ENCODE peak calls at places on chromosome 21, in five cellular contexts. A is H1, N is neuronal stem cell, Z is mesenchymal stem cell, P is trophoblast cell. R is an unnamed sample.
A peak's percentile ranks its signal among the peaks of the same experiment; 100 is the strongest.

GRCh38 chr21:42560517-42561179 is 47.0 kb downstream of the SLC37A1 start:
- DNase-seq in A (no peak), N (no peak), Z (no peak), P (no peak), R (no peak)

GRCh38 chr21:35257413-35257812 is 208.3 kb upstream of the RUNX1 start:
- DNase-seq in A (no peak), N (no peak), Z (peak; percentile 90), P (no peak), R (no peak)

GRCh38 chr21:41477641-41478318 is 30.2 kb downstream of the TMPRSS2 start:
- DNase-seq in A (peak; percentile 62), N (peak; percentile 31), Z (no peak), P (peak; percentile 80), R (peak; percentile 73)

GRCh38 chr21:19603011-19603593 is 1199.5 kb upstream of the TMPRSS15 start:
- DNase-seq in A (no peak), N (no peak), Z (peak; percentile 1), P (no peak), R (no peak)

GRCh38 chr21:18951291-18952038 is 547.9 kb upstream of the TMPRSS15 start:
- DNase-seq in A (peak; percentile 9), N (peak; percentile 51), Z (peak; percentile 15), P (no peak), R (peak; percentile 62)

GRCh38 chr21:38289697-38290096 is 32.9 kb downstream of the KCNJ15 start:
- DNase-seq in A (no peak), N (no peak), Z (peak; percentile 99), P (peak; percentile 89), R (no peak)

GRCh38 chr21:34639882-34640788 is 25.2 kb upstream of the RCAN1 start:
- DNase-seq in A (no peak), N (no peak), Z (peak; percentile 35), P (no peak), R (no peak)

GRCh38 chr21:41682719-41683179 is 84.1 kb downstream of the RIPK4 start:
- DNase-seq in A (no peak), N (no peak), Z (no peak), P (no peak), R (no peak)

GRCh38 chr21:39386194-39386593 is 37.3 kb upstream of the HMGN1 start:
- DNase-seq in A (no peak), N (no peak), Z (no peak), P (no peak), R (peak; percentile 38)

GRCh38 chr21:46366966-46367365 is 43.0 kb downstream of the PCNT start:
- DNase-seq in A (no peak), N (no peak), Z (no peak), P (no peak), R (no peak)

GRCh38 chr21:41171210-41171609 is 3.2 kb downstream of the BACE2 start:
- DNase-seq in A (no peak), N (no peak), Z (no peak), P (no peak), R (no peak)

GRCh38 chr21:19507682-19508260 is 1104.2 kb upstream of the TMPRSS15 start:
- DNase-seq in A (no peak), N (no peak), Z (peak; percentile 12), P (no peak), R (no peak)

GRCh38 chr21:37564341-37564923 is 197.9 kb downstream of the DYRK1A start:
- DNase-seq in A (no peak), N (peak; percentile 15), Z (peak; percentile 100), P (peak; percentile 97), R (peak; percentile 64)

GRCh38 chr21:38494688-38495087 is 3.6 kb downstream of the ERG start:
- DNase-seq in A (no peak), N (no peak), Z (peak; percentile 35), P (no peak), R (no peak)

GRCh38 chr21:46159841-46160562 is 4.6 kb upstream of the FTCD start:
- DNase-seq in A (no peak), N (no peak), Z (no peak), P (no peak), R (peak; percentile 20)

GRCh38 chr21:34890724-34891609 is 158.1 kb downstream of the RUNX1 start:
- DNase-seq in A (no peak), N (peak; percentile 42), Z (peak; percentile 73), P (peak; percentile 73), R (peak; percentile 46)

GRCh38 chr21:38768385-38769071 is 37.2 kb upstream of the ETS2 start:
- DNase-seq in A (no peak), N (no peak), Z (peak; percentile 99), P (peak; percentile 68), R (no peak)

GRCh38 chr21:34307991-34308532 is 55.7 kb upstream of the KCNE2 start:
- DNase-seq in A (no peak), N (no peak), Z (no peak), P (peak; percentile 57), R (no peak)

GRCh38 chr21:42149656-42150457 is 69.1 kb upstream of the ABCG1 start:
- DNase-seq in A (no peak), N (no peak), Z (no peak), P (no peak), R (peak; percentile 23)

GRCh38 chr21:41727784-41728763 is 38.8 kb downstream of the RIPK4 start:
- DNase-seq in A (no peak), N (no peak), Z (no peak), P (no peak), R (no peak)

GRCh38 chr21:34198232-34199120 is 125.1 kb downstream of the MRPS6 start:
- DNase-seq in A (no peak), N (no peak), Z (no peak), P (no peak), R (no peak)

GRCh38 chr21:41664881-41665765 is 101.7 kb downstream of the RIPK4 start:
- DNase-seq in A (no peak), N (no peak), Z (no peak), P (no peak), R (no peak)

GRCh38 chr21:46059195-46059594 is 38.7 kb upstream of the COL6A2 start:
- DNase-seq in A (no peak), N (no peak), Z (no peak), P (no peak), R (no peak)

GRCh38 chr21:35145626-35146236 is 96.6 kb upstream of the RUNX1 start:
- DNase-seq in A (no peak), N (no peak), Z (no peak), P (no peak), R (no peak)

GRCh38 chr21:34668803-34669148 is at the start of gene CLIC6:
- DNase-seq in A (no peak), N (peak; percentile 21), Z (no peak), P (no peak), R (peak; percentile 77)

GRCh38 chr21:41675574-41675973 is 91.3 kb downstream of the RIPK4 start:
- DNase-seq in A (no peak), N (no peak), Z (no peak), P (no peak), R (no peak)

GRCh38 chr21:41681336-41681801 is 85.5 kb downstream of the RIPK4 start:
- DNase-seq in A (no peak), N (no peak), Z (no peak), P (no peak), R (no peak)

GRCh38 chr21:46559291-46559983 is 45.4 kb downstream of the S100B start:
- DNase-seq in A (no peak), N (no peak), Z (no peak), P (no peak), R (no peak)

GRCh38 chr21:23936224-23936623 is 1671.1 kb downstream of the MRPL39 start:
- DNase-seq in A (no peak), N (peak; percentile 6), Z (no peak), P (no peak), R (no peak)

GRCh38 chr21:43345746-43346409 is 81.1 kb downstream of the SIK1 start:
- DNase-seq in A (no peak), N (no peak), Z (peak; percentile 88), P (peak; percentile 21), R (no peak)

GRCh38 chr21:41317458-41317857 is 857 bp downstream of the FAM3B start:
- DNase-seq in A (no peak), N (no peak), Z (no peak), P (no peak), R (no peak)

GRCh38 chr21:37435120-37435519 is 68.5 kb downstream of the DYRK1A start:
- DNase-seq in A (peak; percentile 21), N (peak; percentile 87), Z (peak; percentile 94), P (no peak), R (peak; percentile 79)

GRCh38 chr21:37915941-37916794 is at the start of gene KCNJ6:
- DNase-seq in A (no peak), N (peak; percentile 77), Z (peak; percentile 75), P (peak; percentile 42), R (peak; percentile 87)

GRCh38 chr21:41361786-41362604 is at the start of gene MX2:
- DNase-seq in A (no peak), N (no peak), Z (peak; percentile 53), P (peak; percentile 90), R (no peak)

GRCh38 chr21:16605588-16605987 is 875.8 kb downstream of the USP25 start:
- DNase-seq in A (no peak), N (no peak), Z (peak; percentile 5), P (no peak), R (no peak)
- H2BK12ac ChIP-seq in A (no peak overlapping the region), N (no peak overlapping the region), Z (no peak overlapping the region), P (no peak overlapping the region), R (no peak overlapping the region)

GRCh38 chr21:36297938-36298572 is 21.9 kb upstream of the MORC3 start:
- DNase-seq in A (no peak), N (no peak), Z (peak; percentile 27), P (peak; percentile 82), R (no peak)

DNA sequence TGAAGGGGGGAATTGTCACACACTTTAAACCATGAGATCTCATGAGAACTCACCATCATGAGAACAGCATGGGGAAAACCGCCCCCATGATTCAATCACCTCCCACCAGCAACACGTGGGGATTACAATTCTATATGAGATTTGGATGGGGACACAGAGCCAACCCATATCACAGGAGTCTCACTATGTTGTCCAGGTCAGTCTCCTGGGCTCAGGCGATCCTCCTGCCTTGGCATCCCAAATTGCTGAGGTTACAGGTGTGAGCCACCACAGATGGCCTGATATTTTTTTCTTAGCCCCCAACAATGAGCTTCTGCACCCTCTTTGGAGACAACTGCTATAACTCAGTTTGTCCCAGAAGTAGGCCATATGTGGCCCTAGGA is 22.5 kb upstream of the MORC3 start:
- DNase-seq in A (no peak), N (no peak), Z (no peak), P (no peak), R (no peak)
- H2BK12ac ChIP-seq in A (no peak overlapping the region), N (no peak overlapping the region), Z (no peak overlapping the region), P (peak overlapping the region; percentile 6), R (no peak overlapping the region)

DNA sequence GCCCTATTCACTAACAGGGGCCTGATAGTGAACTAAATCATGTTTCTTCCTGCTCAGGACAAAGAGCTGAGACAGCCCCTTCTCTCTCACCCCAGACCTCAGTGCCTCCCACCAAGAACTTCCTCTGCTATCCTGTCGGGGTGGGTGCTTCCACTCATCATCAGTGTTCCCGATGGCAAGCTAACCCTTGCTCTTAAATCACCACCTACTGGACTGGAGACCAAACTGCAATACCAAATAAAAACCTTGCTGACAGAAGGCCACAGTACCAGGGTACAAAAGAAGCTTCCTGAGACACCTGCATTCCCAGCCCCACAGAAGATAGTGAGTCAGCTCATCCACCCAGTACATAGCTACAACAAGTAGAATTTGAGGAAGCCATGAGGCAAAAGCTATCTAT is 799.5 kb downstream of the LTN1 start:
- DNase-seq in A (no peak), N (no peak), Z (no peak), P (no peak), R (peak; percentile 29)
- H2BK12ac ChIP-seq in A (no peak overlapping the region), N (no peak overlapping the region), Z (no peak overlapping the region), P (no peak overlapping the region), R (no peak overlapping the region)

DNA sequence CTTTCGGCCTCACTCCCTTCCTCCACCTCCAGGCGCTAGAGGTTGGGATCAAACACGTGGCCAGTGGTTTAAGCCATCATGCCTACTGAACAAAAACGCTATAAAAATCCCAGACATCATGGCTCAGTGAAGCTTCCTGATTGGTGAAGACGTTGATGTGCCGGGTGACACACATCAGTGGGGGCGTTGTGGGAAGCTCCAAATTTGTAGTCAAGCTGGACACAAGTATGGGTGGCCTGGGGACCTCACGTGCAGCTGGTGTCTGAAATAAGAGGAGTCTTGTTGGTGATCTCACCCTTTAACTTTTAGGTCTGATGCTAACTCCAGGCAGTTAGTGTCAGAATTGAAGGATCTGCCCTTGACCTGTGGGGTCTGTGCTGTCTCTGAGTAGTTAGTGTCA is 6.7 kb downstream of the CFAP298 start:
- DNase-seq in A (no peak), N (no peak), Z (no peak), P (no peak), R (no peak)
- H2BK12ac ChIP-seq in A (peak overlapping the region; percentile 18), N (no peak overlapping the region), Z (no peak overlapping the region), P (no peak overlapping the region), R (peak overlapping the region; percentile 28)